ENCODE peak calls at places on chromosomes 1 and 21, in seven cellular contexts. J is fibroblast of mammary gland, L is heart right ventricle, I is AG09319, B is Calu3, W is mesenchymal stem cell, D is NCI-H1105 treated with DMSO at 0.1 percent for 48 hours. E is an unnamed sample.

GRCh38 chr1:240464099-240464498 is 147.9 kb downstream of the GREM2 start:
- DNase-seq in J (peak; percentile 60), L (no peak), I (no peak), B (no peak), W (peak; percentile 16), D (no peak), E (no peak)

GRCh38 chr1:226603976-226604845 is 55.6 kb downstream of the STUM start:
- DNase-seq in J (no peak), L (no peak), I (no peak), B (no peak), W (no peak), D (no peak), E (no peak)

GRCh38 chr1:16067127-16067768 is 6.2 kb downstream of the FAM131C start:
- DNase-seq in J (no peak), L (no peak), I (no peak), B (peak; percentile 70), W (peak; percentile 38), D (no peak), E (peak; percentile 60)

GRCh38 chr21:39315603-39316002 is 2.2 kb upstream of the BRWD1 start:
- DNase-seq in J (no peak), L (no peak), I (no peak), B (no peak), W (no peak), D (no peak), E (no peak)

GRCh38 chr1:4778056-4778455 is 123.6 kb downstream of the AJAP1 start:
- DNase-seq in J (no peak), L (no peak), I (no peak), B (no peak), W (no peak), D (peak; percentile 55), E (no peak)

GRCh38 chr1:216723274-216723780 is at the start of gene ESRRG:
- DNase-seq in J (no peak), L (peak; percentile 71), I (no peak), B (peak; percentile 75), W (peak; percentile 46), D (peak; percentile 95), E (peak; percentile 93)

GRCh38 chr1:248393050-248393449 is 9.8 kb upstream of the OR2T1 start:
- DNase-seq in J (no peak), L (no peak), I (no peak), B (no peak), W (no peak), D (no peak), E (no peak)

GRCh38 chr1:19096036-19096833 is 113.8 kb downstream of the UBR4 start:
- DNase-seq in J (peak; percentile 14), L (peak; percentile 44), I (no peak), B (peak; percentile 65), W (no peak), D (no peak), E (no peak)

GRCh38 chr21:46221664-46222435 is 6.7 kb downstream of the LSS start:
- DNase-seq in J (no peak), L (no peak), I (no peak), B (no peak), W (no peak), D (no peak), E (no peak)

GRCh38 chr1:107267489-107267888 is 126.7 kb downstream of the NTNG1 start:
- DNase-seq in J (no peak), L (no peak), I (no peak), B (no peak), W (no peak), D (no peak), E (no peak)

GRCh38 chr1:230610589-230610988 is 31.7 kb upstream of the COG2 start:
- DNase-seq in J (no peak), L (no peak), I (no peak), B (no peak), W (no peak), D (peak; percentile 8), E (no peak)

GRCh38 chr1:178344513-178345077 is 152.2 kb downstream of the CLEC20A start:
- DNase-seq in J (peak; percentile 92), L (no peak), I (peak; percentile 81), B (peak; percentile 41), W (peak; percentile 79), D (no peak), E (no peak)

GRCh38 chr21:44531606-44532128 is 8.3 kb downstream of the KRTAP10-1 start:
- DNase-seq in J (no peak), L (no peak), I (no peak), B (no peak), W (no peak), D (no peak), E (no peak)

GRCh38 chr1:204706838-204707509 is 21.4 kb upstream of the LRRN2 start:
- DNase-seq in J (no peak), L (no peak), I (no peak), B (no peak), W (no peak), D (peak; percentile 21), E (no peak)

GRCh38 chr1:240164742-240165141 is 73.1 kb downstream of the FMN2 start:
- DNase-seq in J (no peak), L (no peak), I (no peak), B (no peak), W (no peak), D (no peak), E (no peak)

GRCh38 chr1:64505944-64506658 is 36.2 kb downstream of the CACHD1 start:
- DNase-seq in J (no peak), L (no peak), I (no peak), B (peak; percentile 62), W (no peak), D (peak; percentile 95), E (peak; percentile 90)

GRCh38 chr1:46807046-46807972 is 8.5 kb downstream of the CYP4B1 start:
- DNase-seq in J (no peak), L (no peak), I (no peak), B (no peak), W (no peak), D (no peak), E (no peak)

GRCh38 chr1:116762781-116763115 is 8.5 kb downstream of the CD2 start:
- DNase-seq in J (no peak), L (no peak), I (no peak), B (no peak), W (no peak), D (no peak), E (no peak)

GRCh38 chr1:214310010-214310409 is 29.1 kb downstream of the SMYD2 start:
- DNase-seq in J (peak; percentile 33), L (no peak), I (no peak), B (no peak), W (no peak), D (no peak), E (no peak)

GRCh38 chr1:210464519-210465039 is 135.9 kb downstream of the HHAT start:
- DNase-seq in J (peak; percentile 33), L (no peak), I (no peak), B (peak; percentile 16), W (no peak), D (peak; percentile 78), E (peak; percentile 95)

GRCh38 chr21:42733874-42734273 is 80.5 kb downstream of the PDE9A start:
- DNase-seq in J (no peak), L (no peak), I (no peak), B (no peak), W (no peak), D (no peak), E (no peak)

GRCh38 chr1:247290576-247290975 is 34.7 kb downstream of the VN1R5 start:
- DNase-seq in J (no peak), L (no peak), I (no peak), B (no peak), W (no peak), D (no peak), E (no peak)

GRCh38 chr1:18542351-18542750 is 61.6 kb downstream of the KLHDC7A start:
- DNase-seq in J (no peak), L (no peak), I (no peak), B (no peak), W (no peak), D (no peak), E (no peak)

GRCh38 chr21:42684109-42684916 is 30.9 kb downstream of the PDE9A start:
- DNase-seq in J (peak; percentile 53), L (no peak), I (no peak), B (no peak), W (no peak), D (no peak), E (no peak)

GRCh38 chr1:113930499-113931161 is 1.5 kb downstream of the HIPK1 start:
- DNase-seq in J (peak; percentile 62), L (no peak), I (no peak), B (peak; percentile 18), W (peak; percentile 97), D (peak; percentile 13), E (no peak)

GRCh38 chr21:37041706-37042271 is 31.1 kb downstream of the PIGP start:
- DNase-seq in J (no peak), L (no peak), I (no peak), B (no peak), W (no peak), D (peak; percentile 36), E (peak; percentile 68)

E was measured in DMS153.